ENCODE peak calls at places on chromosomes 7 and 10, in four cellular contexts. One of them, this sample, is unnamed.

GRCh38 chr10:51063659-51064535 is 10.4 kb upstream of the PRKG1 start:
- DNase-seq in dorsolateral prefrontal cortex: no peak
- DNase-seq in astrocyte of the spinal cord: peak
- DNase-seq in H1: no peak
- DNase-seq in this sample: peak

GRCh38 chr10:90885176-90885575 is 13.4 kb downstream of the RPP30 start:
- DNase-seq in dorsolateral prefrontal cortex: no peak
- DNase-seq in astrocyte of the spinal cord: peak
- DNase-seq in H1: no peak
- DNase-seq in this sample: no peak

GRCh38 chr10:7484456-7485266 is 73.8 kb upstream of the SFMBT2 start:
- DNase-seq in dorsolateral prefrontal cortex: no peak
- DNase-seq in astrocyte of the spinal cord: no peak
- DNase-seq in H1: no peak
- DNase-seq in this sample: no peak

GRCh38 chr7:128833939-128834310 is 3.7 kb downstream of the FLNC start:
- DNase-seq in dorsolateral prefrontal cortex: no peak
- DNase-seq in astrocyte of the spinal cord: no peak
- DNase-seq in H1: no peak
- DNase-seq in this sample: no peak

GRCh38 chr7:18541189-18541870 is 45.8 kb downstream of the HDAC9 start:
- DNase-seq in dorsolateral prefrontal cortex: peak
- DNase-seq in astrocyte of the spinal cord: peak
- DNase-seq in H1: no peak
- DNase-seq in this sample: no peak

GRCh38 chr7:104552102-104552501 is 223.7 kb downstream of the LHFPL3 start:
- DNase-seq in dorsolateral prefrontal cortex: no peak
- DNase-seq in astrocyte of the spinal cord: peak
- DNase-seq in H1: peak
- DNase-seq in this sample: peak

GRCh38 chr7:76358053-76358477 is 726 bp downstream of the YWHAG start:
- DNase-seq in dorsolateral prefrontal cortex: peak
- DNase-seq in astrocyte of the spinal cord: peak
- DNase-seq in H1: no peak
- DNase-seq in this sample: peak

GRCh38 chr7:158759749-158760444 is 55.3 kb upstream of the NCAPG2 start:
- DNase-seq in dorsolateral prefrontal cortex: no peak
- DNase-seq in astrocyte of the spinal cord: no peak
- DNase-seq in H1: peak
- DNase-seq in this sample: no peak

DNA sequence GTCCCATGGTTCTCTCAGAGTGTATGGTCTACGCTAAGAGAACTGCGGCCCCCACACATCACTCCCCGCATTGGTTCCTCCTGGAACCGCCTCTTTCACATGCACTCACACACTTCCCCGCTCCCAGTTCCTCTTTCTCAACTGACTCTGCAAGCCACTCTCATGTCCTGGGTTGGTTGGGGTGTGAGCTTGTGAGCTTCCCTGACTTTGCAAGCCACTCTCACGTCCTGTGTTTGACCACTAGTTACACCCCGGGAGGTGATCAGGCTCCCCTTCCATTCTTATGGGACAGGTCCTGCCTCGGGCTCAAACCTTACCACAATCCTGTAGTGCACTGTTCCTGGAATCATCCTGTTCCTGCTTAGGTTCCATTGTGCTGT is 105.0 kb downstream of the TRIM24 start:
- DNase-seq in dorsolateral prefrontal cortex: no peak
- DNase-seq in astrocyte of the spinal cord: no peak
- DNase-seq in H1: no peak
- DNase-seq in this sample: no peak
- H3K4me3 ChIP-seq in dorsolateral prefrontal cortex: no peak
- H3K4me3 ChIP-seq in astrocyte of the spinal cord: no peak
- H3K4me3 ChIP-seq in H1: no peak
- H3K4me3 ChIP-seq in this sample: no peak

GRCh38 chr7:131302876-131303707 is 24.6 kb upstream of the MKLN1 start:
- DNase-seq in dorsolateral prefrontal cortex: peak
- DNase-seq in astrocyte of the spinal cord: peak
- DNase-seq in H1: no peak
- DNase-seq in this sample: peak
- TF ChIP-seq CTCF in dorsolateral prefrontal cortex: peak
- TF ChIP-seq CTCF in astrocyte of the spinal cord: peak
- TF ChIP-seq CTCF in H1: peak
- TF ChIP-seq CTCF in this sample: peak

DNA sequence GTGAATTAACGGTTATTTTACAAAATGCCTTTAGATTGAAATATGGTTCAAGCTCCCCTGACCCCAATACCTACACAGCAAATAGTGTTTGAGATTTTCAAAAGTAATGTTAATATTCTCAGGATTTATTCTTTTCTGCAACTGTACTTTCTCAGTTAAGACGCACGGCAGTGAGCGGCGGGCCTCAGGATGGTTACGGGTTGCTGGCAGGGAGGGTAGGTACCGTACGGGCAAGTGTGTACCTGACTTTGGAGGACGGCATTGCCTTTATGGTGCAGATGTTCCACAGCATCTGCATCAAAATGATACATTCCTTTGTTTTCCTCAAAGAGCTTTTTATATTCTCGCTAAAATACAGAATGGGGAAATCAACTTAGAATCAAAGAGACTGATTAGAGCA is 44.8 kb downstream of the NEBL start:
- DNase-seq in dorsolateral prefrontal cortex: no peak
- DNase-seq in astrocyte of the spinal cord: no peak
- DNase-seq in H1: no peak
- DNase-seq in this sample: no peak
- H3K4me3 ChIP-seq in dorsolateral prefrontal cortex: no peak
- H3K4me3 ChIP-seq in astrocyte of the spinal cord: no peak
- H3K4me3 ChIP-seq in H1: no peak
- H3K4me3 ChIP-seq in this sample: no peak

GRCh38 chr10:69883256-69883655 is 81.5 kb downstream of the COL13A1 start:
- DNase-seq in dorsolateral prefrontal cortex: no peak
- DNase-seq in astrocyte of the spinal cord: no peak
- DNase-seq in H1: no peak
- DNase-seq in this sample: peak
- TF ChIP-seq CTCF in dorsolateral prefrontal cortex: no peak
- TF ChIP-seq CTCF in astrocyte of the spinal cord: peak
- TF ChIP-seq CTCF in H1: peak
- TF ChIP-seq CTCF in this sample: peak

GRCh38 chr7:4683884-4684565 is 1.9 kb downstream of the FOXK1 start:
- DNase-seq in dorsolateral prefrontal cortex: no peak
- DNase-seq in astrocyte of the spinal cord: peak
- DNase-seq in H1: no peak
- DNase-seq in this sample: peak

GRCh38 chr7:4681922-4682620 is at the start of gene FOXK1:
- DNase-seq in dorsolateral prefrontal cortex: peak
- DNase-seq in astrocyte of the spinal cord: peak
- DNase-seq in H1: peak
- DNase-seq in this sample: peak

GRCh38 chr7:4683043-4683883 is 1.2 kb downstream of the FOXK1 start:
- DNase-seq in dorsolateral prefrontal cortex: no peak
- DNase-seq in astrocyte of the spinal cord: no peak
- DNase-seq in H1: no peak
- DNase-seq in this sample: peak

GRCh38 chr7:4682621-4683042 is 537 bp downstream of the FOXK1 start:
- DNase-seq in dorsolateral prefrontal cortex: no peak
- DNase-seq in astrocyte of the spinal cord: peak
- DNase-seq in H1: peak
- DNase-seq in this sample: peak

GRCh38 chr7:4684826-4685225 is 2.7 kb downstream of the FOXK1 start:
- DNase-seq in dorsolateral prefrontal cortex: no peak
- DNase-seq in astrocyte of the spinal cord: no peak
- DNase-seq in H1: no peak
- DNase-seq in this sample: no peak
- H3K4me3 ChIP-seq in dorsolateral prefrontal cortex: peak
- H3K4me3 ChIP-seq in astrocyte of the spinal cord: peak
- H3K4me3 ChIP-seq in H1: no peak
- H3K4me3 ChIP-seq in this sample: peak

DNA sequence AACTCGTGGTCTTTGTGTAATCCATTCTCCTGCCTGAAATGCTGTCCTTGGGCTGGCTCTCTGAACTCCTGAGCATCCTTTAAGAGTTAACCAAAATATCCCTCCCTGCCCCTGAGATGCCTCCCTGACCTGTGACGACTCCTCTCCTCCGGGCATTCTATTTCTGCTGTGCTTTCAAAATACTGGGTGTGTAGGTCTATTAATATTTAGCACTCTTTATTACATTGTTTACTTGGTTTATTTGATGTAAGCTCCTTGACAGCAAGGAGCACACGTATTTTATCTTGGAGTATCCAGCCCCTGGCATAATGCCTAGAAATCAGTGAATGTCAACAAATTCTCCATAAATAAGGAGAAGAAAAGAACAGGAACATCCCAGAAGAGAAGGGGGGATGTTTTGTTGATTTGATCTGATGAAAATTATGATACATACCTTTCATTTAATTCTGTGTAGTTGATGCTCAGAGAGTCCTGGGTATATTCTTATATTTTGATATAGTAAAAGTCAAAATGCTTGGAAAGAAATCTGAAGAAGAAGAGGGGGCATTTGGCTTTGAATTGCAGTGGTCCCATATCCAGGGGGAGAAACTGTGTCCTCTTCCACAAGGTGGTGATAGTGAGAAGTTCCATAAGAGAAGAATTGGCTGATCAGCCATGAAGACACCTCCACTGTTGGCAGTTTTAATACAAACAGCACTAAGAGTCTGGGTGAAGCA is 107.7 kb upstream of the MPP7 start:
- DNase-seq in dorsolateral prefrontal cortex: no peak
- DNase-seq in astrocyte of the spinal cord: no peak
- DNase-seq in H1: no peak
- DNase-seq in this sample: peak
- TF ChIP-seq CTCF in dorsolateral prefrontal cortex: no peak
- TF ChIP-seq CTCF in astrocyte of the spinal cord: peak
- TF ChIP-seq CTCF in H1: peak
- TF ChIP-seq CTCF in this sample: peak

GRCh38 chr7:6379881-6380280 is 67.9 kb downstream of the DAGLB start:
- DNase-seq in dorsolateral prefrontal cortex: no peak
- DNase-seq in astrocyte of the spinal cord: no peak
- DNase-seq in H1: no peak
- DNase-seq in this sample: no peak
- H3K4me3 ChIP-seq in dorsolateral prefrontal cortex: no peak
- H3K4me3 ChIP-seq in astrocyte of the spinal cord: no peak
- H3K4me3 ChIP-seq in H1: no peak
- H3K4me3 ChIP-seq in this sample: no peak

GRCh38 chr7:134391223-134391622 is 67.7 kb downstream of the AKR1B1 start:
- DNase-seq in dorsolateral prefrontal cortex: no peak
- DNase-seq in astrocyte of the spinal cord: no peak
- DNase-seq in H1: no peak
- DNase-seq in this sample: no peak

GRCh38 chr7:134400859-134401258 is 58.0 kb downstream of the AKR1B1 start:
- DNase-seq in dorsolateral prefrontal cortex: no peak
- DNase-seq in astrocyte of the spinal cord: no peak
- DNase-seq in H1: no peak
- DNase-seq in this sample: no peak

GRCh38 chr7:134394046-134394445 is 64.9 kb downstream of the AKR1B1 start:
- DNase-seq in dorsolateral prefrontal cortex: no peak
- DNase-seq in astrocyte of the spinal cord: no peak
- DNase-seq in H1: no peak
- DNase-seq in this sample: no peak

DNA sequence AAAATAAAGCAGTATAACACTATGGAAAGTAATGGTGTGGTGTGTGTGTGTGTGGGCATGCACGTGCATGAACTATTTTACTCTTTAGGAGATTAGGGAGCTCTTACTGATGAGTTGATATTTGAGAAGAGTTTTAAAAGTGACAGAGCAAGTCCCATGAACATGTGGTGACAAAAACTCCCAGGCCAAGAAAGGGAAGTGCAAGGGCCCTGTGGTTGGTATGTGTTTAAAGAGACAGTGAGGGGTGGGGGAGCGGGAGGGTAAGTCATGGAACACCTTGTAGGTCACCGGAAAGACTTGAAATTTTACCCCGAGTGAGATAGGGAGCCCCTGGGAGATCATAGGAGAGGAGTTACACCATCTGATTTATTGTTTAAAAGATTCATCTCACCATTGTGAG is 63.3 kb downstream of the AKR1B1 start:
- DNase-seq in dorsolateral prefrontal cortex: no peak
- DNase-seq in astrocyte of the spinal cord: no peak
- DNase-seq in H1: no peak
- DNase-seq in this sample: no peak
- TF ChIP-seq CTCF in dorsolateral prefrontal cortex: no peak
- TF ChIP-seq CTCF in astrocyte of the spinal cord: no peak
- TF ChIP-seq CTCF in H1: no peak
- TF ChIP-seq CTCF in this sample: no peak